ENCODE peak calls at places on chromosomes 13 and 19, in four cellular contexts. Y, S, L and H are unnamed samples.
A peak's percentile ranks its signal among the peaks of the same experiment; 100 is the strongest.

GRCh38 chr13:110400786-110401533 is 93.9 kb downstream of the COL4A2 start:
- DNase-seq in Y (no peak), S (no peak), L (no peak), H (no peak)

GRCh38 chr13:98839826-98840769 is 87.6 kb upstream of the SLC15A1 start:
- DNase-seq in Y (peak; percentile 17), S (no peak), L (no peak), H (no peak)

GRCh38 chr13:68813397-68813796 is 1294.2 kb upstream of the ATXN8OS start:
- DNase-seq in Y (no peak), S (no peak), L (no peak), H (no peak)

GRCh38 chr13:111227405-111227804 is 93.0 kb upstream of the TEX29 start:
- DNase-seq in Y (no peak), S (no peak), L (no peak), H (no peak)

GRCh38 chr13:27262546-27262945 is 8.1 kb upstream of the RASL11A start:
- DNase-seq in Y (peak; percentile 33), S (no peak), L (no peak), H (no peak)

GRCh38 chr19:42274065-42274682 is 5.1 kb downstream of the CIC start:
- DNase-seq in Y (no peak), S (no peak), L (no peak), H (no peak)

GRCh38 chr13:101416181-101417042 is at the start of gene NALCN:
- DNase-seq in Y (no peak), S (no peak), L (no peak), H (no peak)

GRCh38 chr19:7267792-7268736 is 26.1 kb downstream of the INSR start:
- DNase-seq in Y (peak; percentile 62), S (no peak), L (no peak), H (no peak)